ENCODE peak calls at places on chromosomes 1 and 21, in four cellular contexts. One of them, this sample, is unnamed.

GRCh38 chr1:153748903-153749302 is 21.1 kb downstream of the INTS3 start:
- DNase-seq in left kidney: no peak
- DNase-seq in CD4-positive, alpha-beta memory T cell: no peak
- DNase-seq in kidney glomerular epithelial cell: no peak
- DNase-seq in this sample: no peak

GRCh38 chr1:190904091-190904695 is 426.5 kb upstream of the BRINP3 start:
- DNase-seq in left kidney: no peak
- DNase-seq in CD4-positive, alpha-beta memory T cell: no peak
- DNase-seq in kidney glomerular epithelial cell: peak
- DNase-seq in this sample: no peak

GRCh38 chr1:73106931-73107330 is 824.6 kb upstream of the NEGR1 start:
- DNase-seq in left kidney: no peak
- DNase-seq in CD4-positive, alpha-beta memory T cell: no peak
- DNase-seq in kidney glomerular epithelial cell: no peak
- DNase-seq in this sample: no peak

GRCh38 chr1:169236143-169236542 is 129.7 kb downstream of the ATP1B1 start:
- DNase-seq in left kidney: no peak
- DNase-seq in CD4-positive, alpha-beta memory T cell: no peak
- DNase-seq in kidney glomerular epithelial cell: no peak
- DNase-seq in this sample: no peak

GRCh38 chr1:173042806-173043205 is 7.9 kb downstream of the TNFSF18 start:
- DNase-seq in left kidney: no peak
- DNase-seq in CD4-positive, alpha-beta memory T cell: no peak
- DNase-seq in kidney glomerular epithelial cell: peak
- DNase-seq in this sample: no peak

GRCh38 chr1:166164995-166165660 is 1.7 kb downstream of the FAM78B start:
- DNase-seq in left kidney: peak
- DNase-seq in CD4-positive, alpha-beta memory T cell: no peak
- DNase-seq in kidney glomerular epithelial cell: peak
- DNase-seq in this sample: no peak

GRCh38 chr1:119254067-119254720 is 113.7 kb upstream of the WARS2 start:
- DNase-seq in left kidney: no peak
- DNase-seq in CD4-positive, alpha-beta memory T cell: no peak
- DNase-seq in kidney glomerular epithelial cell: no peak
- DNase-seq in this sample: no peak

GRCh38 chr1:223860051-223860559 is 14.4 kb upstream of the TP53BP2 start:
- DNase-seq in left kidney: peak
- DNase-seq in CD4-positive, alpha-beta memory T cell: no peak
- DNase-seq in kidney glomerular epithelial cell: no peak
- DNase-seq in this sample: no peak

GRCh38 chr1:238399558-238399957 is 508.8 kb upstream of the ZP4 start:
- DNase-seq in left kidney: no peak
- DNase-seq in CD4-positive, alpha-beta memory T cell: no peak
- DNase-seq in kidney glomerular epithelial cell: no peak
- DNase-seq in this sample: no peak

GRCh38 chr1:207794861-207795260 is 43.0 kb downstream of the CD46 start:
- DNase-seq in left kidney: no peak
- DNase-seq in CD4-positive, alpha-beta memory T cell: no peak
- DNase-seq in kidney glomerular epithelial cell: no peak
- DNase-seq in this sample: no peak

GRCh38 chr1:19156676-19157075 is 53.4 kb downstream of the UBR4 start:
- DNase-seq in left kidney: peak
- DNase-seq in CD4-positive, alpha-beta memory T cell: no peak
- DNase-seq in kidney glomerular epithelial cell: no peak
- DNase-seq in this sample: no peak

GRCh38 chr21:31713973-31714740 is 17.8 kb downstream of the SCAF4 start:
- DNase-seq in left kidney: no peak
- DNase-seq in CD4-positive, alpha-beta memory T cell: no peak
- DNase-seq in kidney glomerular epithelial cell: no peak
- DNase-seq in this sample: no peak

GRCh38 chr1:10295471-10296085 is 85.2 kb downstream of the KIF1B start:
- DNase-seq in left kidney: no peak
- DNase-seq in CD4-positive, alpha-beta memory T cell: no peak
- DNase-seq in kidney glomerular epithelial cell: no peak
- DNase-seq in this sample: no peak

GRCh38 chr21:42421018-42421793 is 17.5 kb downstream of the UBASH3A start:
- DNase-seq in left kidney: no peak
- DNase-seq in CD4-positive, alpha-beta memory T cell: no peak
- DNase-seq in kidney glomerular epithelial cell: no peak
- DNase-seq in this sample: no peak

GRCh38 chr1:94698341-94698740 is 121.8 kb upstream of the SLC44A3 start:
- DNase-seq in left kidney: no peak
- DNase-seq in CD4-positive, alpha-beta memory T cell: no peak
- DNase-seq in kidney glomerular epithelial cell: peak
- DNase-seq in this sample: no peak

GRCh38 chr1:50368179-50369007 is 54.9 kb downstream of the DMRTA2 start:
- DNase-seq in left kidney: peak
- DNase-seq in CD4-positive, alpha-beta memory T cell: no peak
- DNase-seq in kidney glomerular epithelial cell: peak
- DNase-seq in this sample: no peak

GRCh38 chr1:67004176-67004575 is 49.8 kb downstream of the SLC35D1 start:
- DNase-seq in left kidney: peak
- DNase-seq in CD4-positive, alpha-beta memory T cell: no peak
- DNase-seq in kidney glomerular epithelial cell: no peak
- DNase-seq in this sample: no peak

GRCh38 chr1:53552981-53553733 is 94.0 kb downstream of the DMRTB1 start:
- DNase-seq in left kidney: no peak
- DNase-seq in CD4-positive, alpha-beta memory T cell: no peak
- DNase-seq in kidney glomerular epithelial cell: no peak
- DNase-seq in this sample: no peak

GRCh38 chr1:61640531-61641125 is 84.3 kb downstream of the TM2D1 start:
- DNase-seq in left kidney: peak
- DNase-seq in CD4-positive, alpha-beta memory T cell: no peak
- DNase-seq in kidney glomerular epithelial cell: no peak
- DNase-seq in this sample: no peak

GRCh38 chr21:45481977-45482898 is 60.0 kb downstream of the SLC19A1 start:
- DNase-seq in left kidney: no peak
- DNase-seq in CD4-positive, alpha-beta memory T cell: no peak
- DNase-seq in kidney glomerular epithelial cell: no peak
- DNase-seq in this sample: no peak

GRCh38 chr1:197017558-197018146 is 40.3 kb downstream of the CFHR5 start:
- DNase-seq in left kidney: no peak
- DNase-seq in CD4-positive, alpha-beta memory T cell: no peak
- DNase-seq in kidney glomerular epithelial cell: no peak
- DNase-seq in this sample: no peak

GRCh38 chr1:204591473-204592090 is 75.4 kb downstream of the MDM4 start:
- DNase-seq in left kidney: no peak
- DNase-seq in CD4-positive, alpha-beta memory T cell: no peak
- DNase-seq in kidney glomerular epithelial cell: peak
- DNase-seq in this sample: peak

GRCh38 chr1:21936366-21937031 is 611 bp downstream of the HSPG2 start:
- DNase-seq in left kidney: peak
- DNase-seq in CD4-positive, alpha-beta memory T cell: no peak
- DNase-seq in kidney glomerular epithelial cell: no peak
- DNase-seq in this sample: no peak

GRCh38 chr1:40977721-40978120 is 1.8 kb upstream of the CTPS1 start:
- DNase-seq in left kidney: no peak
- DNase-seq in CD4-positive, alpha-beta memory T cell: no peak
- DNase-seq in kidney glomerular epithelial cell: no peak
- DNase-seq in this sample: no peak

GRCh38 chr1:34057347-34057746 is 107.7 kb downstream of the CSMD2 start:
- DNase-seq in left kidney: peak
- DNase-seq in CD4-positive, alpha-beta memory T cell: no peak
- DNase-seq in kidney glomerular epithelial cell: no peak
- DNase-seq in this sample: no peak

GRCh38 chr1:189619682-189620332 is 857.9 kb downstream of the BRINP3 start:
- DNase-seq in left kidney: no peak
- DNase-seq in CD4-positive, alpha-beta memory T cell: no peak
- DNase-seq in kidney glomerular epithelial cell: peak
- DNase-seq in this sample: no peak